ENCODE peak calls at places on chromosome 20, in five cellular contexts. H, J, V, X and N are unnamed samples.

GRCh38 chr20:44911264-44911921 is 1.5 kb downstream of the PABPC1L start:
- DNase-seq in J (peak; percentile 38), V (peak; percentile 31), H (peak; percentile 12), X (no peak), N (no peak)

GRCh38 chr20:23655551-23656211 is 17.9 kb upstream of the CST3 start:
- DNase-seq in J (no peak), X (no peak), V (no peak), H (no peak), N (no peak)

GRCh38 chr20:36497856-36498255 is 43.5 kb upstream of the MYL9 start:
- DNase-seq in H (no peak), V (no peak), J (no peak), X (no peak), N (no peak)

GRCh38 chr20:23166563-23166962 is 80.4 kb upstream of the CD93 start:
- DNase-seq in J (no peak), X (no peak), H (no peak), V (no peak), N (no peak)

GRCh38 chr20:3129094-3129493 is 30.6 kb downstream of the FASTKD5 start:
- DNase-seq in V (no peak), X (no peak), J (no peak), H (no peak), N (no peak)

GRCh38 chr20:43985121-43985520 is 70.5 kb downstream of the TOX2 start:
- DNase-seq in V (no peak), H (no peak), X (no peak), J (no peak), N (no peak)

GRCh38 chr20:61580958-61581824 is 329.1 kb downstream of the CDH4 start:
- DNase-seq in H (no peak), X (no peak), V (no peak), J (no peak), N (no peak)

GRCh38 chr20:37142708-37143107 is 36.4 kb upstream of the RPN2 start:
- DNase-seq in H (no peak), V (no peak), X (no peak), J (no peak), N (no peak)

GRCh38 chr20:36342721-36343120 is 36.6 kb downstream of the DLGAP4 start:
- DNase-seq in V (no peak), J (no peak), H (no peak), X (no peak), N (no peak)

GRCh38 chr20:31701591-31701990 is 21.1 kb downstream of the BCL2L1 start:
- DNase-seq in V (no peak), X (no peak), H (no peak), J (no peak), N (no peak)

GRCh38 chr20:40887100-40887499 is 141.5 kb upstream of the TOP1 start:
- DNase-seq in X (no peak), J (no peak), V (no peak), H (no peak), N (no peak)

GRCh38 chr20:22339091-22339881 is 245.1 kb downstream of the FOXA2 start:
- DNase-seq in J (peak; percentile 75), V (no peak), X (peak; percentile 24), H (peak; percentile 92), N (no peak)

GRCh38 chr20:41436679-41437078 is 70.1 kb upstream of the EMILIN3 start:
- DNase-seq in J (no peak), H (no peak), V (no peak), X (peak; percentile 89), N (peak; percentile 82)

GRCh38 chr20:63748356-63749270 is 9.0 kb downstream of the SLC2A4RG start:
- DNase-seq in X (no peak), J (no peak), H (no peak), V (no peak), N (no peak)

GRCh38 chr20:6956574-6956973 is 189.1 kb downstream of the BMP2 start:
- DNase-seq in J (no peak), X (peak; percentile 61), H (peak; percentile 22), V (no peak), N (no peak)

GRCh38 chr20:14005996-14006395 is 10.7 kb downstream of the MACROD2 start:
- DNase-seq in J (no peak), H (no peak), V (no peak), X (no peak), N (no peak)

GRCh38 chr20:49482621-49483017 is at the start of gene KCNB1:
- DNase-seq in V (peak; percentile 11), H (no peak), J (peak; percentile 19), X (no peak), N (no peak)